ENCODE peak calls at places on chromosomes 4 and X, in five cellular contexts. One of them, this sample, is unnamed.
A peak's percentile ranks its signal among the peaks of the same experiment; 100 is the strongest.

GRCh38 chrX:356385-357034 is 30.2 kb downstream of the PPP2R3B start:
- DNase-seq in HCT116: no peak
- DNase-seq in adrenal gland: no peak
- DNase-seq in lower leg skin: no peak
- DNase-seq in A549: no peak
- DNase-seq in this sample: peak; percentile 24

GRCh38 chr4:53932784-53933183 is 131.6 kb downstream of the CHIC2 start:
- DNase-seq in HCT116: no peak
- DNase-seq in adrenal gland: no peak
- DNase-seq in lower leg skin: no peak
- DNase-seq in A549: no peak
- DNase-seq in this sample: no peak

GRCh38 chrX:18047440-18047940 is 173.2 kb downstream of the BEND2 start:
- DNase-seq in adrenal gland: no peak
- DNase-seq in HCT116: no peak
- DNase-seq in A549: no peak
- DNase-seq in lower leg skin: no peak
- DNase-seq in this sample: no peak

GRCh38 chrX:47859686-47860085 is 23.0 kb downstream of the ZNF81 start:
- DNase-seq in HCT116: no peak
- DNase-seq in adrenal gland: no peak
- DNase-seq in A549: no peak
- DNase-seq in lower leg skin: no peak
- DNase-seq in this sample: no peak

GRCh38 chr4:79030973-79031372 is 91.7 kb upstream of the PAQR3 start:
- DNase-seq in adrenal gland: no peak
- DNase-seq in A549: no peak
- DNase-seq in lower leg skin: no peak
- DNase-seq in HCT116: no peak
- DNase-seq in this sample: no peak

GRCh38 chr4:116180056-116180690 is 905.2 kb downstream of the TRAM1L1 start:
- DNase-seq in adrenal gland: no peak
- DNase-seq in lower leg skin: no peak
- DNase-seq in A549: peak; percentile 0
- DNase-seq in HCT116: peak; percentile 10
- DNase-seq in this sample: no peak

GRCh38 chr4:75584067-75584466 is 28.2 kb downstream of the ODAPH start:
- DNase-seq in adrenal gland: no peak
- DNase-seq in HCT116: no peak
- DNase-seq in A549: no peak
- DNase-seq in lower leg skin: no peak
- DNase-seq in this sample: no peak

GRCh38 chr4:4884611-4885010 is 25.1 kb downstream of the MSX1 start:
- DNase-seq in A549: no peak
- DNase-seq in lower leg skin: no peak
- DNase-seq in adrenal gland: no peak
- DNase-seq in HCT116: no peak
- DNase-seq in this sample: no peak

GRCh38 chr4:56976283-56976877 is 1.0 kb downstream of the NOA1 start:
- DNase-seq in HCT116: no peak
- DNase-seq in lower leg skin: no peak
- DNase-seq in adrenal gland: peak; percentile 36
- DNase-seq in A549: no peak
- DNase-seq in this sample: no peak

GRCh38 chr4:95061220-95061619 is 303.5 kb downstream of the BMPR1B start:
- DNase-seq in lower leg skin: no peak
- DNase-seq in adrenal gland: no peak
- DNase-seq in A549: no peak
- DNase-seq in HCT116: no peak
- DNase-seq in this sample: no peak

GRCh38 chr4:31141141-31141811 is 421.1 kb downstream of the PCDH7 start:
- DNase-seq in HCT116: no peak
- DNase-seq in A549: no peak
- DNase-seq in lower leg skin: no peak
- DNase-seq in adrenal gland: no peak
- DNase-seq in this sample: no peak

GRCh38 chr4:25826074-25826752 is 36.6 kb downstream of the SEL1L3 start:
- DNase-seq in HCT116: no peak
- DNase-seq in A549: no peak
- DNase-seq in lower leg skin: no peak
- DNase-seq in adrenal gland: no peak
- DNase-seq in this sample: no peak

GRCh38 chr4:72886602-72887001 is 182.9 kb downstream of the COX18 start:
- DNase-seq in adrenal gland: no peak
- DNase-seq in lower leg skin: no peak
- DNase-seq in A549: no peak
- DNase-seq in HCT116: no peak
- DNase-seq in this sample: no peak

GRCh38 chr4:65834707-65835106 is 164.4 kb upstream of the EPHA5 start:
- DNase-seq in lower leg skin: no peak
- DNase-seq in HCT116: no peak
- DNase-seq in adrenal gland: no peak
- DNase-seq in A549: no peak
- DNase-seq in this sample: no peak

GRCh38 chr4:127844605-127845116 is 36.0 kb upstream of the PLK4 start:
- DNase-seq in lower leg skin: no peak
- DNase-seq in HCT116: no peak
- DNase-seq in A549: no peak
- DNase-seq in adrenal gland: no peak
- DNase-seq in this sample: no peak

GRCh38 chr4:57114973-57115372 is 4.8 kb upstream of the IGFBP7 start:
- DNase-seq in lower leg skin: no peak
- DNase-seq in adrenal gland: no peak
- DNase-seq in HCT116: no peak
- DNase-seq in A549: no peak
- DNase-seq in this sample: peak; percentile 18

GRCh38 chr4:150257338-150257737 is 179.1 kb downstream of the DCLK2 start:
- DNase-seq in adrenal gland: no peak
- DNase-seq in A549: no peak
- DNase-seq in HCT116: no peak
- DNase-seq in lower leg skin: no peak
- DNase-seq in this sample: no peak

GRCh38 chr4:108360857-108361820 is 192.4 kb upstream of the LEF1 start:
- DNase-seq in A549: no peak
- DNase-seq in adrenal gland: no peak
- DNase-seq in lower leg skin: no peak
- DNase-seq in HCT116: no peak
- DNase-seq in this sample: no peak

GRCh38 chr4:172412851-172413250 is 599.6 kb downstream of the GALNTL6 start:
- DNase-seq in adrenal gland: no peak
- DNase-seq in A549: no peak
- DNase-seq in HCT116: no peak
- DNase-seq in lower leg skin: no peak
- DNase-seq in this sample: no peak

GRCh38 chr4:96108146-96108545 is 268.3 kb downstream of the PDHA2 start:
- DNase-seq in HCT116: no peak
- DNase-seq in A549: no peak
- DNase-seq in lower leg skin: no peak
- DNase-seq in adrenal gland: no peak
- DNase-seq in this sample: no peak

GRCh38 chr4:106986486-106986885 is 49.6 kb downstream of the DKK2 start:
- DNase-seq in A549: no peak
- DNase-seq in lower leg skin: no peak
- DNase-seq in HCT116: no peak
- DNase-seq in adrenal gland: no peak
- DNase-seq in this sample: no peak

GRCh38 chr4:123378794-123379193 is 17.8 kb upstream of the SPRY1 start:
- DNase-seq in adrenal gland: no peak
- DNase-seq in lower leg skin: no peak
- DNase-seq in A549: no peak
- DNase-seq in HCT116: no peak
- DNase-seq in this sample: no peak

GRCh38 chr4:185538806-185539205 is 3.5 kb upstream of the PDLIM3 start:
- DNase-seq in lower leg skin: no peak
- DNase-seq in HCT116: no peak
- DNase-seq in adrenal gland: no peak
- DNase-seq in A549: no peak
- DNase-seq in this sample: no peak

GRCh38 chrX:141467442-141467841 is 117.1 kb downstream of the SPANXA1 start:
- DNase-seq in adrenal gland: no peak
- DNase-seq in HCT116: no peak
- DNase-seq in A549: no peak
- DNase-seq in lower leg skin: no peak
- DNase-seq in this sample: no peak

GRCh38 chrX:37679888-37680287 is 5.7 kb upstream of the XK start:
- DNase-seq in lower leg skin: no peak
- DNase-seq in HCT116: no peak
- DNase-seq in A549: no peak
- DNase-seq in adrenal gland: no peak
- DNase-seq in this sample: no peak

DNA sequence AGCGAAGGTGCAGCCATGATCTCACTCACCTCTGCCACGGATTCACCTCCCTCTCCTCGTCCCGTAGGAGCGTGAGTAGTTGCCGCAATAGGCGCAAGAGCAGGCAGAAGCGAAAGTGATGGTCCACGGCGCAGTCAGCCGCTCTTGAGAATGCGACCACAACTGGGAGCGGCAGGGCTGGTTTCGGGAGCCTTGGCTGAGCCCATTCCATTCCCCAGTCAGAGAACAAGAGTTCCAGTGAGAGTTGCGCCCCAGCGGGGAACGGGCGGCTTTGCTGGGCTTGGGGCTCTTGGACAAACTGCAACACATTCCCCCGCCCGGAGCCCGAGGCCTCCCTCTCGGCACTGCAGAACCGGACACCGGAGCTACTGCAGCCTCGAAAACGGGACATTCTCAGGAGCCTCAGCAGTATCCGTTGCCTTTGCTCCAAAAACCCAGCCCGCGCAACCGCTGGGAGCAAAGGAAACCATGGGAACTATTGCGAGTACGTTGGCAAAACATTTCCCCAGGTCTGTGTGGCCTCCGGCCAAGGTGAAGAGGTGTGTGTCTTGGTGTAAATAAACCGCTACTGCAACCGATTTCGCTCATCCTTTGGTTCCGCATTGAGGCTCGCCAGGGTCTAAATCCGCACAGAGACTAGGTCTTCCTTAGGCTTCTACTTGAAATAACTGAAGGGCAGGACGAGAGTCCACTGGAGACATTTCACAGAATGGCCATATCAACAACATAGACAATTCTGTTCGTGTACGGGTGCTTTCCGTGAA is 5.7 kb upstream of the ZBTB33 start:
- DNase-seq in HCT116: peak; percentile 77
- DNase-seq in adrenal gland: peak; percentile 79
- DNase-seq in A549: peak; percentile 63
- DNase-seq in lower leg skin: peak; percentile 71
- DNase-seq in this sample: peak; percentile 23
- TF ChIP-seq POLR2A in HCT116: no peak
- TF ChIP-seq POLR2A in adrenal gland: no peak
- TF ChIP-seq POLR2A in A549: peak; percentile 6
- TF ChIP-seq POLR2A in lower leg skin: no peak
- TF ChIP-seq POLR2A in this sample: peak; percentile 27

GRCh38 chr4:13953083-13953482 is 325.6 kb upstream of the BOD1L1 start:
- DNase-seq in adrenal gland: no peak
- DNase-seq in lower leg skin: no peak
- DNase-seq in HCT116: no peak
- DNase-seq in A549: no peak
- DNase-seq in this sample: no peak
- TF ChIP-seq POLR2A in adrenal gland: no peak
- TF ChIP-seq POLR2A in lower leg skin: no peak
- TF ChIP-seq POLR2A in HCT116: no peak
- TF ChIP-seq POLR2A in A549: no peak
- TF ChIP-seq POLR2A in this sample: no peak

GRCh38 chrX:69489625-69490024 is 14.5 kb upstream of the NALF2 start:
- DNase-seq in lower leg skin: no peak
- DNase-seq in HCT116: no peak
- DNase-seq in A549: no peak
- DNase-seq in adrenal gland: no peak
- DNase-seq in this sample: no peak
- TF ChIP-seq POLR2A in lower leg skin: no peak
- TF ChIP-seq POLR2A in HCT116: no peak
- TF ChIP-seq POLR2A in A549: no peak
- TF ChIP-seq POLR2A in adrenal gland: no peak
- TF ChIP-seq POLR2A in this sample: no peak

DNA sequence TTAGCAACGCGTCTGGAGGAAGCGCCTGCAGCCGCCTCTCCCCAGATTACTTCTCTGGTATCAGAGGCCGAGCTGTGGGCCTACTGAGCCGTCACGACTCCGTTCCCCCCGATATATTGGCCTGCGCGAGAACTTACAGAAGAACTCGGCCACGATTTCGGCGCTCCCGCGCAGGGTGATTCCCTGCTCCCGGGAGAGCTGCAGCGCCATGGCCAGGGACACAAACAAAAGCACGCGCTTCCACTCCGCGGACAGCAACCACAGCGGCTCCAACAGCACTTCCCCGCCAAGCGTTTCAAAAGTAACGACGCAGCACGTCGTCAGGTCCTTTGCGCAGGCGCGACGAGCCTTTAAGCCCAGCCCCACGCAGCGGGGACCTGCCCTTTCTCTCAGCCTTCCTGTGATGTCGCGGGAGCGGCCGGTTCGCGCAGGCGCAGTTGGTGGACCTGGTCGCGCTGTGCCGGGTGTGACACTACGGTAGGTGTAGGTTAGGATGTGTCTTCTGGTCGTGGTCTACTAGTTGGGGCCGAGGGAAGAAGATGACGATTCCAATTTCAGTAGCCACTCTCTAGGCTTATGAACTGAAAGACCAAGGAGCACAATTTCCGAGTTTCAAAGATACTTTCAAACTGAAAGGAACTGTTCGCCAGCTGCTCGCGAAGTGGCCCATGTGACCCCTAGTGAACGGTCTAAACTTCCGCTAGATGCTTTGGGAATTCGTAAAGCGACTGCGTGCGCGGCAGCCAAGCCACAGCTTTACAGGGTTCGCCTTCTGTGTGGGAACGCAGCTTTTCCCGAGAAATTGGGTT is at the start of gene MAD2L1:
- DNase-seq in adrenal gland: peak; percentile 99
- DNase-seq in HCT116: peak; percentile 94
- DNase-seq in A549: peak; percentile 84
- DNase-seq in lower leg skin: peak; percentile 98
- DNase-seq in this sample: peak; percentile 52
- TF ChIP-seq POLR2A in adrenal gland: peak; percentile 86
- TF ChIP-seq POLR2A in HCT116: peak; percentile 83
- TF ChIP-seq POLR2A in A549: peak; percentile 75
- TF ChIP-seq POLR2A in lower leg skin: peak; percentile 83
- TF ChIP-seq POLR2A in this sample: peak; percentile 76

GRCh38 chr4:92968996-92969395 is 665.2 kb downstream of the GRID2 start:
- DNase-seq in adrenal gland: no peak
- DNase-seq in A549: no peak
- DNase-seq in lower leg skin: no peak
- DNase-seq in HCT116: no peak
- DNase-seq in this sample: no peak

GRCh38 chr4:92969650-92970370 is 666.0 kb downstream of the GRID2 start:
- DNase-seq in lower leg skin: no peak
- DNase-seq in A549: peak; percentile 14
- DNase-seq in adrenal gland: no peak
- DNase-seq in HCT116: peak; percentile 56
- DNase-seq in this sample: peak; percentile 3

DNA sequence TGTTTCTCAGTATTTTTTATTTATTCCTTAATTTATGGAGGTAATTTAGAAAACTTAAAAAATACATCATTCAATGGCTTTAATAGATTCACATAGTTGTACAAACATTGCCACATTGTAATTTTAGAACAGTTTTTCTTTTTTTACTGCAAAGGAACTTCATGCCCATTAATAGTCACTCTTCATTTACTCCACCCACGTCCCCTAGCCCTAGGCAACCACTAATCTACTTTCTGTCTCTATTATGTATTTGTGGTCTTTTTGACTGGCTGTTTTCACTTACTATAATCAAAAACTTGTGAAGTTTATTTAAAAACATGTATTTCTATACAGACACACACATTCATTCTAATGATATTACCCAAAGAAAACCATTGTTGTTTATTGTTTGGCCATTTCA is 664.8 kb downstream of the GRID2 start:
- DNase-seq in HCT116: no peak
- DNase-seq in lower leg skin: no peak
- DNase-seq in adrenal gland: no peak
- DNase-seq in A549: no peak
- DNase-seq in this sample: no peak
- TF ChIP-seq POLR2A in HCT116: no peak
- TF ChIP-seq POLR2A in lower leg skin: no peak
- TF ChIP-seq POLR2A in adrenal gland: no peak
- TF ChIP-seq POLR2A in A549: no peak
- TF ChIP-seq POLR2A in this sample: no peak